ENCODE peak calls at places on chromosomes 3 and 15, in five cellular contexts. One of them, this sample, is unnamed.

GRCh38 chr15:76994496-76994895 is 430 bp upstream of the PSTPIP1 start:
- DNase-seq in HT-29: no peak
- DNase-seq in EL: no peak
- DNase-seq in stimulated activated CD4-positive, alpha-beta T cell treated with anti-CD3 and anti-CD28 coated beads, Interleukin-1b, Interleukin-23, amount 100 ng/mL, for 4 hours: no peak
- DNase-seq in cardiac muscle cell: no peak
- DNase-seq in this sample: no peak

GRCh38 chr3:119331661-119332060 is 37.5 kb downstream of the ARHGAP31 start:
- DNase-seq in stimulated activated CD4-positive, alpha-beta T cell treated with anti-CD3 and anti-CD28 coated beads, Interleukin-1b, Interleukin-23, amount 100 ng/mL, for 4 hours: no peak
- DNase-seq in cardiac muscle cell: no peak
- DNase-seq in HT-29: no peak
- DNase-seq in EL: no peak
- DNase-seq in this sample: no peak

GRCh38 chr3:4528802-4529201 is 35.7 kb downstream of the ITPR1 start:
- DNase-seq in EL: no peak
- DNase-seq in stimulated activated CD4-positive, alpha-beta T cell treated with anti-CD3 and anti-CD28 coated beads, Interleukin-1b, Interleukin-23, amount 100 ng/mL, for 4 hours: no peak
- DNase-seq in cardiac muscle cell: peak; percentile 65
- DNase-seq in HT-29: no peak
- DNase-seq in this sample: no peak

GRCh38 chr3:155241559-155241958 is 51.9 kb downstream of the STRIT1 start:
- DNase-seq in cardiac muscle cell: peak; percentile 62
- DNase-seq in stimulated activated CD4-positive, alpha-beta T cell treated with anti-CD3 and anti-CD28 coated beads, Interleukin-1b, Interleukin-23, amount 100 ng/mL, for 4 hours: no peak
- DNase-seq in HT-29: no peak
- DNase-seq in EL: peak; percentile 65
- DNase-seq in this sample: no peak

GRCh38 chr3:175066617-175067415 is 207.7 kb downstream of the NAALADL2 start:
- DNase-seq in EL: peak; percentile 8
- DNase-seq in cardiac muscle cell: no peak
- DNase-seq in HT-29: no peak
- DNase-seq in stimulated activated CD4-positive, alpha-beta T cell treated with anti-CD3 and anti-CD28 coated beads, Interleukin-1b, Interleukin-23, amount 100 ng/mL, for 4 hours: no peak
- DNase-seq in this sample: no peak

GRCh38 chr3:110811050-110811449 is 260.6 kb upstream of the NECTIN3 start:
- DNase-seq in HT-29: no peak
- DNase-seq in cardiac muscle cell: no peak
- DNase-seq in EL: no peak
- DNase-seq in stimulated activated CD4-positive, alpha-beta T cell treated with anti-CD3 and anti-CD28 coated beads, Interleukin-1b, Interleukin-23, amount 100 ng/mL, for 4 hours: no peak
- DNase-seq in this sample: no peak

GRCh38 chr15:80639168-80639555 is 55.9 kb upstream of the ABHD17C start:
- DNase-seq in cardiac muscle cell: no peak
- DNase-seq in stimulated activated CD4-positive, alpha-beta T cell treated with anti-CD3 and anti-CD28 coated beads, Interleukin-1b, Interleukin-23, amount 100 ng/mL, for 4 hours: no peak
- DNase-seq in HT-29: no peak
- DNase-seq in EL: no peak
- DNase-seq in this sample: no peak

GRCh38 chr3:65843732-65844131 is 195.0 kb downstream of the MAGI1 start:
- DNase-seq in cardiac muscle cell: no peak
- DNase-seq in HT-29: no peak
- DNase-seq in stimulated activated CD4-positive, alpha-beta T cell treated with anti-CD3 and anti-CD28 coated beads, Interleukin-1b, Interleukin-23, amount 100 ng/mL, for 4 hours: no peak
- DNase-seq in EL: no peak
- DNase-seq in this sample: no peak

GRCh38 chr3:133077688-133078087 is 39.5 kb downstream of the TMEM108 start:
- DNase-seq in cardiac muscle cell: no peak
- DNase-seq in EL: no peak
- DNase-seq in stimulated activated CD4-positive, alpha-beta T cell treated with anti-CD3 and anti-CD28 coated beads, Interleukin-1b, Interleukin-23, amount 100 ng/mL, for 4 hours: no peak
- DNase-seq in HT-29: no peak
- DNase-seq in this sample: no peak

GRCh38 chr3:154421067-154421466 is 8.9 kb downstream of the GPR149 start:
- DNase-seq in stimulated activated CD4-positive, alpha-beta T cell treated with anti-CD3 and anti-CD28 coated beads, Interleukin-1b, Interleukin-23, amount 100 ng/mL, for 4 hours: no peak
- DNase-seq in EL: peak; percentile 9
- DNase-seq in cardiac muscle cell: peak; percentile 8
- DNase-seq in HT-29: peak; percentile 19
- DNase-seq in this sample: no peak

GRCh38 chr3:130849111-130849552 is 44.8 kb upstream of the ATP2C1 start:
- DNase-seq in EL: no peak
- DNase-seq in HT-29: no peak
- DNase-seq in cardiac muscle cell: no peak
- DNase-seq in stimulated activated CD4-positive, alpha-beta T cell treated with anti-CD3 and anti-CD28 coated beads, Interleukin-1b, Interleukin-23, amount 100 ng/mL, for 4 hours: no peak
- DNase-seq in this sample: no peak

GRCh38 chr15:77168211-77168610 is 97.3 kb upstream of the TSPAN3 start:
- DNase-seq in HT-29: no peak
- DNase-seq in stimulated activated CD4-positive, alpha-beta T cell treated with anti-CD3 and anti-CD28 coated beads, Interleukin-1b, Interleukin-23, amount 100 ng/mL, for 4 hours: no peak
- DNase-seq in cardiac muscle cell: no peak
- DNase-seq in EL: no peak
- DNase-seq in this sample: no peak

GRCh38 chr3:108131105-108131794 is 40.4 kb upstream of the CD47 start:
- DNase-seq in cardiac muscle cell: peak; percentile 47
- DNase-seq in EL: peak; percentile 86
- DNase-seq in HT-29: no peak
- DNase-seq in stimulated activated CD4-positive, alpha-beta T cell treated with anti-CD3 and anti-CD28 coated beads, Interleukin-1b, Interleukin-23, amount 100 ng/mL, for 4 hours: no peak
- DNase-seq in this sample: no peak

GRCh38 chr3:43968465-43968864 is 273.2 kb upstream of the TOPAZ1 start:
- DNase-seq in HT-29: no peak
- DNase-seq in stimulated activated CD4-positive, alpha-beta T cell treated with anti-CD3 and anti-CD28 coated beads, Interleukin-1b, Interleukin-23, amount 100 ng/mL, for 4 hours: no peak
- DNase-seq in EL: no peak
- DNase-seq in cardiac muscle cell: no peak
- DNase-seq in this sample: no peak

GRCh38 chr15:77419050-77419835 is 661 bp downstream of the PEAK1 start:
- DNase-seq in HT-29: peak; percentile 36
- DNase-seq in EL: peak; percentile 59
- DNase-seq in cardiac muscle cell: peak; percentile 53
- DNase-seq in stimulated activated CD4-positive, alpha-beta T cell treated with anti-CD3 and anti-CD28 coated beads, Interleukin-1b, Interleukin-23, amount 100 ng/mL, for 4 hours: peak; percentile 34
- DNase-seq in this sample: peak; percentile 18

GRCh38 chr15:43329222-43329959 is 982 bp downstream of the LCMT2 start:
- DNase-seq in HT-29: peak; percentile 11
- DNase-seq in stimulated activated CD4-positive, alpha-beta T cell treated with anti-CD3 and anti-CD28 coated beads, Interleukin-1b, Interleukin-23, amount 100 ng/mL, for 4 hours: no peak
- DNase-seq in cardiac muscle cell: peak; percentile 7
- DNase-seq in EL: peak; percentile 41
- DNase-seq in this sample: no peak

GRCh38 chr15:61195116-61196002 is 33.7 kb downstream of the RORA start:
- DNase-seq in cardiac muscle cell: peak; percentile 73
- DNase-seq in HT-29: peak; percentile 74
- DNase-seq in stimulated activated CD4-positive, alpha-beta T cell treated with anti-CD3 and anti-CD28 coated beads, Interleukin-1b, Interleukin-23, amount 100 ng/mL, for 4 hours: no peak
- DNase-seq in EL: peak; percentile 48
- DNase-seq in this sample: peak; percentile 8

GRCh38 chr3:3334456-3334855 is 155.0 kb upstream of the CRBN start:
- DNase-seq in EL: no peak
- DNase-seq in cardiac muscle cell: no peak
- DNase-seq in stimulated activated CD4-positive, alpha-beta T cell treated with anti-CD3 and anti-CD28 coated beads, Interleukin-1b, Interleukin-23, amount 100 ng/mL, for 4 hours: no peak
- DNase-seq in HT-29: no peak
- DNase-seq in this sample: no peak

GRCh38 chr15:70245932-70246622 is 148.4 kb upstream of the TLE3 start:
- DNase-seq in cardiac muscle cell: peak; percentile 38
- DNase-seq in HT-29: no peak
- DNase-seq in EL: peak; percentile 80
- DNase-seq in stimulated activated CD4-positive, alpha-beta T cell treated with anti-CD3 and anti-CD28 coated beads, Interleukin-1b, Interleukin-23, amount 100 ng/mL, for 4 hours: no peak
- DNase-seq in this sample: peak; percentile 89

GRCh38 chr3:99869621-99870020 is 52.0 kb downstream of the CMSS1 start:
- DNase-seq in stimulated activated CD4-positive, alpha-beta T cell treated with anti-CD3 and anti-CD28 coated beads, Interleukin-1b, Interleukin-23, amount 100 ng/mL, for 4 hours: no peak
- DNase-seq in EL: no peak
- DNase-seq in HT-29: no peak
- DNase-seq in cardiac muscle cell: no peak
- DNase-seq in this sample: no peak

GRCh38 chr3:126482503-126483255 is 7.0 kb upstream of the ZXDC start:
- DNase-seq in stimulated activated CD4-positive, alpha-beta T cell treated with anti-CD3 and anti-CD28 coated beads, Interleukin-1b, Interleukin-23, amount 100 ng/mL, for 4 hours: no peak
- DNase-seq in EL: no peak
- DNase-seq in HT-29: no peak
- DNase-seq in cardiac muscle cell: no peak
- DNase-seq in this sample: no peak

GRCh38 chr3:116148881-116149530 is 296.3 kb downstream of the LSAMP start:
- DNase-seq in stimulated activated CD4-positive, alpha-beta T cell treated with anti-CD3 and anti-CD28 coated beads, Interleukin-1b, Interleukin-23, amount 100 ng/mL, for 4 hours: no peak
- DNase-seq in HT-29: no peak
- DNase-seq in EL: peak; percentile 20
- DNase-seq in cardiac muscle cell: no peak
- DNase-seq in this sample: no peak

GRCh38 chr3:112043621-112044201 is 9.2 kb downstream of the TMPRSS7 start:
- DNase-seq in cardiac muscle cell: peak; percentile 87
- DNase-seq in stimulated activated CD4-positive, alpha-beta T cell treated with anti-CD3 and anti-CD28 coated beads, Interleukin-1b, Interleukin-23, amount 100 ng/mL, for 4 hours: peak; percentile 29
- DNase-seq in EL: peak; percentile 80
- DNase-seq in HT-29: peak; percentile 92
- DNase-seq in this sample: peak; percentile 80

GRCh38 chr3:73447118-73447517 is 177.6 kb downstream of the PDZRN3 start:
- DNase-seq in cardiac muscle cell: peak; percentile 57
- DNase-seq in stimulated activated CD4-positive, alpha-beta T cell treated with anti-CD3 and anti-CD28 coated beads, Interleukin-1b, Interleukin-23, amount 100 ng/mL, for 4 hours: no peak
- DNase-seq in EL: no peak
- DNase-seq in HT-29: no peak
- DNase-seq in this sample: no peak

GRCh38 chr15:55991841-55992768 is 1.3 kb downstream of the NEDD4 start:
- DNase-seq in stimulated activated CD4-positive, alpha-beta T cell treated with anti-CD3 and anti-CD28 coated beads, Interleukin-1b, Interleukin-23, amount 100 ng/mL, for 4 hours: no peak
- DNase-seq in HT-29: peak; percentile 44
- DNase-seq in EL: peak; percentile 8
- DNase-seq in cardiac muscle cell: no peak
- DNase-seq in this sample: no peak

GRCh38 chr3:141114816-141115458 is 63.8 kb downstream of the SPSB4 start:
- DNase-seq in stimulated activated CD4-positive, alpha-beta T cell treated with anti-CD3 and anti-CD28 coated beads, Interleukin-1b, Interleukin-23, amount 100 ng/mL, for 4 hours: no peak
- DNase-seq in HT-29: peak; percentile 35
- DNase-seq in EL: no peak
- DNase-seq in cardiac muscle cell: no peak
- DNase-seq in this sample: no peak

GRCh38 chr3:149648525-149648924 is 9.3 kb downstream of the WWTR1 start:
- DNase-seq in HT-29: no peak
- DNase-seq in stimulated activated CD4-positive, alpha-beta T cell treated with anti-CD3 and anti-CD28 coated beads, Interleukin-1b, Interleukin-23, amount 100 ng/mL, for 4 hours: no peak
- DNase-seq in cardiac muscle cell: peak; percentile 67
- DNase-seq in EL: no peak
- DNase-seq in this sample: no peak

GRCh38 chr3:57951106-57951882 is 56.9 kb upstream of the FLNB start:
- DNase-seq in stimulated activated CD4-positive, alpha-beta T cell treated with anti-CD3 and anti-CD28 coated beads, Interleukin-1b, Interleukin-23, amount 100 ng/mL, for 4 hours: no peak
- DNase-seq in cardiac muscle cell: peak; percentile 91
- DNase-seq in HT-29: peak; percentile 63
- DNase-seq in EL: peak; percentile 92
- DNase-seq in this sample: peak; percentile 72

GRCh38 chr3:186857743-186858142 is 15.2 kb downstream of the ADIPOQ start:
- DNase-seq in EL: no peak
- DNase-seq in cardiac muscle cell: no peak
- DNase-seq in HT-29: no peak
- DNase-seq in stimulated activated CD4-positive, alpha-beta T cell treated with anti-CD3 and anti-CD28 coated beads, Interleukin-1b, Interleukin-23, amount 100 ng/mL, for 4 hours: no peak
- DNase-seq in this sample: no peak

GRCh38 chr3:58952128-58952917 is 97.5 kb downstream of the CFAP20DC start:
- DNase-seq in cardiac muscle cell: no peak
- DNase-seq in EL: no peak
- DNase-seq in HT-29: no peak
- DNase-seq in stimulated activated CD4-positive, alpha-beta T cell treated with anti-CD3 and anti-CD28 coated beads, Interleukin-1b, Interleukin-23, amount 100 ng/mL, for 4 hours: no peak
- DNase-seq in this sample: no peak

GRCh38 chr3:197006860-197007259 is 22.8 kb downstream of the MELTF start:
- DNase-seq in cardiac muscle cell: no peak
- DNase-seq in stimulated activated CD4-positive, alpha-beta T cell treated with anti-CD3 and anti-CD28 coated beads, Interleukin-1b, Interleukin-23, amount 100 ng/mL, for 4 hours: no peak
- DNase-seq in EL: no peak
- DNase-seq in HT-29: no peak
- DNase-seq in this sample: no peak

GRCh38 chr3:8499181-8499611 is 2.4 kb upstream of the LMCD1 start:
- DNase-seq in cardiac muscle cell: peak; percentile 57
- DNase-seq in HT-29: no peak
- DNase-seq in stimulated activated CD4-positive, alpha-beta T cell treated with anti-CD3 and anti-CD28 coated beads, Interleukin-1b, Interleukin-23, amount 100 ng/mL, for 4 hours: no peak
- DNase-seq in EL: no peak
- DNase-seq in this sample: peak; percentile 84

GRCh38 chr3:189721873-189722665 is 90.9 kb downstream of the TP63 start:
- DNase-seq in cardiac muscle cell: no peak
- DNase-seq in EL: no peak
- DNase-seq in HT-29: peak; percentile 47
- DNase-seq in stimulated activated CD4-positive, alpha-beta T cell treated with anti-CD3 and anti-CD28 coated beads, Interleukin-1b, Interleukin-23, amount 100 ng/mL, for 4 hours: no peak
- DNase-seq in this sample: no peak

GRCh38 chr3:18228060-18228459 is 197.1 kb downstream of the SATB1 start:
- DNase-seq in HT-29: no peak
- DNase-seq in EL: no peak
- DNase-seq in stimulated activated CD4-positive, alpha-beta T cell treated with anti-CD3 and anti-CD28 coated beads, Interleukin-1b, Interleukin-23, amount 100 ng/mL, for 4 hours: no peak
- DNase-seq in cardiac muscle cell: no peak
- DNase-seq in this sample: no peak

GRCh38 chr3:132034486-132035464 is at the start of gene CPNE4:
- DNase-seq in HT-29: peak; percentile 57
- DNase-seq in stimulated activated CD4-positive, alpha-beta T cell treated with anti-CD3 and anti-CD28 coated beads, Interleukin-1b, Interleukin-23, amount 100 ng/mL, for 4 hours: peak; percentile 18
- DNase-seq in cardiac muscle cell: peak; percentile 80
- DNase-seq in EL: peak; percentile 76
- DNase-seq in this sample: peak; percentile 60

GRCh38 chr15:87031545-87032230 is 952.0 kb downstream of the AGBL1 start:
- DNase-seq in HT-29: no peak
- DNase-seq in stimulated activated CD4-positive, alpha-beta T cell treated with anti-CD3 and anti-CD28 coated beads, Interleukin-1b, Interleukin-23, amount 100 ng/mL, for 4 hours: no peak
- DNase-seq in EL: no peak
- DNase-seq in cardiac muscle cell: peak; percentile 1
- DNase-seq in this sample: no peak

GRCh38 chr15:89335289-89336041 is 841 bp upstream of the POLG start:
- DNase-seq in HT-29: no peak
- DNase-seq in cardiac muscle cell: no peak
- DNase-seq in stimulated activated CD4-positive, alpha-beta T cell treated with anti-CD3 and anti-CD28 coated beads, Interleukin-1b, Interleukin-23, amount 100 ng/mL, for 4 hours: no peak
- DNase-seq in EL: no peak
- DNase-seq in this sample: no peak

GRCh38 chr3:120495809-120496208 is 45.0 kb upstream of the FSTL1 start:
- DNase-seq in cardiac muscle cell: no peak
- DNase-seq in stimulated activated CD4-positive, alpha-beta T cell treated with anti-CD3 and anti-CD28 coated beads, Interleukin-1b, Interleukin-23, amount 100 ng/mL, for 4 hours: no peak
- DNase-seq in HT-29: no peak
- DNase-seq in EL: no peak
- DNase-seq in this sample: no peak

GRCh38 chr3:159824341-159824740 is 164.3 kb upstream of the IL12A start:
- DNase-seq in cardiac muscle cell: peak; percentile 81
- DNase-seq in stimulated activated CD4-positive, alpha-beta T cell treated with anti-CD3 and anti-CD28 coated beads, Interleukin-1b, Interleukin-23, amount 100 ng/mL, for 4 hours: no peak
- DNase-seq in EL: peak; percentile 96
- DNase-seq in HT-29: peak; percentile 85
- DNase-seq in this sample: peak; percentile 69

This sample was measured in SW480.